ENCODE peak calls at places on chromosomes 12 and 14, in four cellular contexts. H, D, S and A are unnamed samples.

GRCh38 chr12:116319851-116320621 is 42.5 kb upstream of the MED13L start:
- DNase-seq in D (no peak), H (peak; percentile 58), S (peak; percentile 83), A (no peak)

GRCh38 chr12:122880668-122881067 is 15.3 kb downstream of the VPS37B start:
- DNase-seq in H (no peak), S (no peak), D (peak; percentile 53), A (no peak)

GRCh38 chr12:129423041-129423580 is 480.7 kb downstream of the TMEM132D start:
- DNase-seq in S (no peak), H (no peak), D (peak; percentile 13), A (no peak)

GRCh38 chr12:94844452-94844851 is 159.0 kb downstream of the NDUFA12 start:
- DNase-seq in H (no peak), D (no peak), S (no peak), A (no peak)

GRCh38 chr12:59472273-59472672 is 123.6 kb upstream of the SLC16A7 start:
- DNase-seq in S (no peak), D (no peak), H (no peak), A (no peak)

GRCh38 chr12:108955225-108955835 is 65.5 kb downstream of the SVOP start:
- DNase-seq in S (peak; percentile 53), H (peak; percentile 68), D (peak; percentile 75), A (no peak)

GRCh38 chr14:104476437-104476836 is 103.1 kb upstream of the C14orf180 start:
- DNase-seq in S (no peak), H (no peak), D (no peak), A (no peak)

GRCh38 chr14:95507174-95507573 is 9.3 kb downstream of the SYNE3 start:
- DNase-seq in D (peak; percentile 87), H (peak; percentile 75), S (peak; percentile 89), A (no peak)

GRCh38 chr14:61381589-61381988 is 60.2 kb downstream of the PRKCH start:
- DNase-seq in H (no peak), S (no peak), D (no peak), A (no peak)

GRCh38 chr14:36553650-36554260 is 28.7 kb downstream of the NKX2-8 start:
- DNase-seq in D (peak; percentile 66), H (no peak), S (no peak), A (peak; percentile 10)